ENCODE peak calls at places on chromosomes 7 and 10, in ten cellular contexts. P, G, H, J, R, C, O, Y, K and B are unnamed samples.

GRCh38 chr7:55249332-55249731 is 115.8 kb upstream of the LANCL2 start:
- DNase-seq in O (no peak), K (no peak), J (no peak), G (no peak), C (no peak), Y (no peak), P (peak; percentile 53), R (no peak), H (no peak), B (no peak)

GRCh38 chr7:135509589-135509838 is 388 bp downstream of the CNOT4 start:
- DNase-seq in J (no peak), G (no peak), R (no peak), P (no peak), H (no peak), K (no peak), O (no peak), C (no peak), Y (no peak), B (no peak)

GRCh38 chr7:3738964-3739363 is 437.9 kb downstream of the SDK1 start:
- DNase-seq in R (no peak), K (no peak), P (no peak), C (no peak), J (no peak), Y (no peak), O (no peak), H (no peak), G (no peak), B (no peak)

GRCh38 chr7:1087462-1087809 is 477 bp upstream of the GPER1 start:
- DNase-seq in R (no peak), G (no peak), H (no peak), P (peak; percentile 52), Y (no peak), K (no peak), O (no peak), C (no peak), J (no peak), B (no peak)

GRCh38 chr10:117216611-117217195 is 19.4 kb downstream of the KCNK18 start:
- DNase-seq in R (peak; percentile 90), C (peak; percentile 93), K (peak; percentile 27), H (peak; percentile 34), Y (peak; percentile 80), J (peak; percentile 77), O (peak; percentile 93), G (peak; percentile 58), P (peak; percentile 53), B (peak; percentile 48)

GRCh38 chr7:140564643-140565042 is 76.0 kb downstream of the DENND2A start:
- DNase-seq in G (no peak), R (no peak), P (no peak), J (no peak), C (no peak), O (no peak), K (no peak), H (no peak), Y (no peak), B (no peak)

GRCh38 chr10:69801094-69801433 is 642 bp upstream of the COL13A1 start:
- DNase-seq in C (peak; percentile 76), K (no peak), H (peak; percentile 48), O (peak; percentile 96), G (no peak), P (peak; percentile 72), J (no peak), R (peak; percentile 86), Y (peak; percentile 60), B (no peak)

GRCh38 chr7:20797174-20798080 is 10.7 kb upstream of the SP8 start:
- DNase-seq in K (no peak), P (no peak), J (no peak), H (no peak), C (no peak), G (no peak), O (peak; percentile 89), R (peak; percentile 8), Y (no peak), B (no peak)

GRCh38 chr10:113108180-113108835 is 158.3 kb downstream of the TCF7L2 start:
- DNase-seq in Y (peak; percentile 40), P (no peak), C (no peak), O (peak; percentile 97), K (no peak), H (no peak), J (no peak), G (no peak), R (peak; percentile 33), B (no peak)

GRCh38 chr7:147639037-147639436 is 951.5 kb upstream of the C7orf33 start:
- DNase-seq in O (peak; percentile 72), P (no peak), G (no peak), K (no peak), R (no peak), J (no peak), C (no peak), H (no peak), Y (no peak), B (no peak)

GRCh38 chr10:61761825-61762217 is 99.1 kb downstream of the CABCOCO1 start:
- DNase-seq in K (no peak), J (no peak), Y (no peak), O (no peak), C (no peak), R (no peak), G (no peak), H (no peak), P (no peak), B (no peak)

GRCh38 chr7:140506788-140507464 is 27.6 kb upstream of the MKRN1 start:
- DNase-seq in P (peak; percentile 77), H (peak; percentile 71), G (no peak), R (peak; percentile 95), C (no peak), O (peak; percentile 84), Y (peak; percentile 34), J (no peak), K (no peak), B (no peak)

GRCh38 chr7:55077581-55078410 is 59.0 kb downstream of the EGFR start:
- DNase-seq in O (no peak), P (no peak), J (no peak), G (no peak), H (no peak), C (peak; percentile 71), R (no peak), K (no peak), Y (no peak), B (no peak)

GRCh38 chr10:112137381-112137987 is 46.1 kb downstream of the GPAM start:
- DNase-seq in J (peak; percentile 43), C (peak; percentile 90), O (peak; percentile 98), P (peak; percentile 55), G (peak; percentile 46), Y (peak; percentile 79), R (peak; percentile 85), K (peak; percentile 75), H (peak; percentile 54), B (peak; percentile 9)

GRCh38 chr10:32963102-32963501 is 5.1 kb upstream of the ITGB1 start:
- DNase-seq in P (peak; percentile 71), J (no peak), Y (peak; percentile 36), H (no peak), G (no peak), C (no peak), K (no peak), O (no peak), R (no peak), B (no peak)

GRCh38 chr10:82251222-82251977 is 376.4 kb downstream of the NRG3 start:
- DNase-seq in H (no peak), C (no peak), O (peak; percentile 82), P (no peak), G (no peak), R (no peak), K (no peak), J (no peak), Y (no peak), B (no peak)

GRCh38 chr10:3605882-3606281 is 179.1 kb downstream of the KLF6 start:
- DNase-seq in C (no peak), G (no peak), K (no peak), R (no peak), Y (no peak), P (no peak), J (no peak), H (no peak), O (no peak), B (no peak)

GRCh38 chr7:152395115-152395514 is 40.7 kb downstream of the KMT2C start:
- DNase-seq in R (no peak), H (no peak), P (peak; percentile 49), J (no peak), G (no peak), O (no peak), C (no peak), Y (no peak), K (no peak), B (no peak)
- H3K4me1 ChIP-seq in R (peaks cover 8% of the 10 kb centered on the region), H (peaks cover 23% of the 10 kb centered on the region), P (peaks cover 5% of the 10 kb centered on the region), J (peaks cover 11% of the 10 kb centered on the region), G (peaks cover 15% of the 10 kb centered on the region), O (peaks cover 5% of the 10 kb centered on the region), C (peaks cover 11% of the 10 kb centered on the region), Y (no peaks in the 10 kb centered on the region), K (peaks cover 6% of the 10 kb centered on the region), B (no peaks in the 10 kb centered on the region)

GRCh38 chr10:90890347-90890746 is 18.6 kb downstream of the RPP30 start:
- DNase-seq in C (no peak), H (no peak), Y (no peak), G (no peak), K (no peak), R (no peak), J (no peak), P (no peak), O (no peak), B (no peak)

GRCh38 chr10:90887555-90887954 is 15.8 kb downstream of the RPP30 start:
- DNase-seq in H (no peak), K (no peak), Y (no peak), C (no peak), G (no peak), J (no peak), R (no peak), P (no peak), O (no peak), B (no peak)

GRCh38 chr10:90888387-90888786 is 16.6 kb downstream of the RPP30 start:
- DNase-seq in C (no peak), P (no peak), G (no peak), J (no peak), O (no peak), R (no peak), K (no peak), Y (no peak), H (no peak), B (no peak)

GRCh38 chr10:90884414-90884813 is 12.6 kb downstream of the RPP30 start:
- DNase-seq in H (no peak), J (no peak), C (no peak), R (no peak), G (no peak), K (no peak), O (no peak), Y (no peak), P (no peak), B (no peak)

GRCh38 chr10:90885176-90885575 is 13.4 kb downstream of the RPP30 start:
- DNase-seq in H (no peak), K (no peak), R (no peak), G (no peak), Y (no peak), P (peak; percentile 76), J (no peak), C (no peak), O (no peak), B (no peak)
- H3K36me3 ChIP-seq in H (no peaks in the 10 kb centered on the region), K (peaks cover 75% of the 10 kb centered on the region), R (peaks cover 40% of the 10 kb centered on the region), G (peaks cover 19% of the 10 kb centered on the region), Y (peaks cover 47% of the 10 kb centered on the region), P (peaks cover 58% of the 10 kb centered on the region), J (peaks cover 64% of the 10 kb centered on the region), C (peaks cover 7% of the 10 kb centered on the region), O (peaks cover 85% of the 10 kb centered on the region), B (peaks cover 53% of the 10 kb centered on the region)

GRCh38 chr7:7108931-7109330 is 73.4 kb upstream of the C1GALT1 start:
- DNase-seq in P (no peak), H (no peak), C (no peak), R (no peak), K (no peak), O (no peak), Y (no peak), J (no peak), G (no peak), B (no peak)
- H3K4me1 ChIP-seq in P (no peaks in the 10 kb centered on the region), H (no peaks in the 10 kb centered on the region), C (no peaks in the 10 kb centered on the region), R (no peaks in the 10 kb centered on the region), K (no peaks in the 10 kb centered on the region), O (no peaks in the 10 kb centered on the region), Y (no peaks in the 10 kb centered on the region), J (peaks cover 15% of the 10 kb centered on the region), G (peaks cover 16% of the 10 kb centered on the region), B (peaks cover 6% of the 10 kb centered on the region)

GRCh38 chr7:99010281-99010680 is 131.9 kb downstream of the TRRAP start:
- DNase-seq in G (no peak), H (no peak), K (no peak), R (no peak), P (no peak), O (peak; percentile 25), C (peak; percentile 19), Y (no peak), J (no peak), B (no peak)
- H3K36me3 ChIP-seq in G (peaks cover 72% of the 10 kb centered on the region), H (peaks cover 3% of the 10 kb centered on the region), K (peaks cover 100% of the 10 kb centered on the region), R (peaks cover 63% of the 10 kb centered on the region), P (peaks cover 90% of the 10 kb centered on the region), O (peaks cover 84% of the 10 kb centered on the region), C (peaks cover 29% of the 10 kb centered on the region), Y (peaks cover 73% of the 10 kb centered on the region), J (peaks cover 92% of the 10 kb centered on the region), B (peaks cover 90% of the 10 kb centered on the region)